ENCODE peak calls at places on chromosomes 1 and 21, in four cellular contexts. T is SK-N-SH, B is K562, L is HepG2. I is an unnamed sample.

GRCh38 chr1:19463204-19463803 is 22.0 kb downstream of the CAPZB start:
- DNase-seq in B (no peak), L (no peak), T (no peak), I (peak; percentile 77)

GRCh38 chr1:55812281-55812680 is 597.1 kb upstream of the USP24 start:
- DNase-seq in T (no peak), L (no peak), B (no peak), I (no peak)

GRCh38 chr1:223747838-223748335 is 35.5 kb downstream of the CAPN2 start:
- DNase-seq in T (no peak), L (no peak), B (no peak), I (no peak)

GRCh38 chr21:41957991-41958766 is 4.4 kb upstream of the C2CD2 start:
- DNase-seq in T (no peak), B (peak; percentile 66), L (peak; percentile 80), I (no peak)

GRCh38 chr1:16720403-16721223 is 19.7 kb upstream of the RNU1-4 start:
- DNase-seq in B (peak; percentile 24), T (peak; percentile 25), L (no peak), I (no peak)

GRCh38 chr1:13731897-13732296 is 31.9 kb downstream of the PRDM2 start:
- DNase-seq in L (no peak), T (no peak), B (no peak), I (no peak)

GRCh38 chr1:110173466-110174117 is 23.3 kb downstream of the SLC6A17 start:
- DNase-seq in B (no peak), L (no peak), T (no peak), I (no peak)

GRCh38 chr1:226912587-226913176 is 27.4 kb upstream of the COQ8A start:
- DNase-seq in L (peak; percentile 76), T (no peak), B (peak; percentile 64), I (peak; percentile 19)

GRCh38 chr1:187985145-187985896 is 1156.6 kb downstream of the PLA2G4A start:
- DNase-seq in B (no peak), L (no peak), T (no peak), I (peak; percentile 19)

GRCh38 chr1:159854101-159854692 is 8.3 kb downstream of the VSIG8 start:
- DNase-seq in T (peak; percentile 72), L (no peak), B (peak; percentile 27), I (no peak)

GRCh38 chr1:67818725-67819301 is 14.5 kb downstream of the GNG12 start:
- DNase-seq in B (no peak), L (peak; percentile 22), T (no peak), I (no peak)

GRCh38 chr1:201537966-201538617 is 835 bp upstream of the NAV1 start:
- DNase-seq in B (no peak), L (no peak), T (no peak), I (no peak)

GRCh38 chr1:241533375-241534115 is 1.4 kb downstream of the KMO start:
- DNase-seq in L (no peak), B (no peak), T (no peak), I (no peak)

GRCh38 chr1:155080250-155081228 is 1.9 kb downstream of the EFNA3 start:
- DNase-seq in B (peak; percentile 66), T (peak; percentile 97), L (no peak), I (no peak)

GRCh38 chr21:32674731-32675130 is 53.1 kb downstream of the SYNJ1 start:
- DNase-seq in B (no peak), T (no peak), L (no peak), I (no peak)

DNA sequence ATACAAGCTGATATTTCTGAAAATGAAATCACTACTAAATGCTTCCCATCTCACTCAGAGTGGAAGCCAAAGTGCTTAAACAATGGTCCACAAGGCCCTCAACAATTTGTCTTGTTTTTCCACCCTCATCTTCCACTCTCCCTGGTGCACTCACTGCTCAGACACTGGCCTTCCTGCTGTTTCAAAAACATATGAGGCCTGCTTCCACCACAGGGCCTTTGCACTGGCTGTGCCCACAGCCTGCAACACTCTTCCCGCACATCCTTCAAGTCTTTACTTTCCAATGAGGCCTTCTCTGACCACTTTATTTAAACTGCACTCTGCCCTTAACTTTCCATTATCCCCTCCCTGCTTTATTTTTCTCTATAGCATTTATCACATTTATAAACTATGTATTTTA is 53.8 kb downstream of the SYNJ1 start:
- DNase-seq in T (no peak), L (no peak), B (no peak), I (no peak)
- TF ChIP-seq NFIC in T (no peak), L (no peak), B (no peak), I (no peak)

GRCh38 chr1:225458222-225458631 is 30.4 kb upstream of the LBR start:
- DNase-seq in L (no peak), B (no peak), T (no peak), I (no peak)
- TF ChIP-seq NFIC in L (no peak), B (no peak), T (no peak), I (no peak)

DNA sequence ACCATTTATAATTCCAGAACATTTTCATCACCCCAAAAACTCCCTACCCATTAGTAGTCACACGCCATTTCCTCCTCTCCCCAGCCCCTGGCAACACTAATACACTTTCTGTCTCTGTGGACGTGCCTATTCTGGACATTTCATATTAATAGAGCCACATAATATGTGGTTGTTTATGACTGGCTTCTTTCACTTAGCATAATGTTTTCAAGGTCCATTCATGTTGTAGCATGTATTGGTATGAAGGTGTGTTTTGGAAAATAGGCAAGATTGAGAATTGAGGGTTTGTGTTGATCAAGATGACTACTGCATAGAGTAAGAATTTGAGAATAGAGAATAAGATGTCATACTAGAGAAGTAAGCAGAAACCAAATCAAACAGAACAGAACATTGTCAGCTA is 67.5 kb downstream of the ZFYVE9 start:
- DNase-seq in B (no peak), L (no peak), T (no peak), I (no peak)
- TF ChIP-seq NFIC in B (no peak), L (no peak), T (no peak), I (peak; percentile 20)

GRCh38 chr1:205325334-205325884 is 3.9 kb upstream of the NUAK2 start:
- DNase-seq in L (peak; percentile 52), B (peak; percentile 64), T (peak; percentile 72), I (peak; percentile 37)
- TF ChIP-seq NFIC in L (no peak), B (no peak), T (no peak), I (no peak)

GRCh38 chr1:64890699-64891439 is 75.5 kb downstream of the JAK1 start:
- DNase-seq in B (no peak), T (no peak), L (no peak), I (no peak)
- TF ChIP-seq NFIC in B (no peak), T (no peak), L (no peak), I (no peak)